ENCODE peak calls at places on chromosome 20, in six cellular contexts. One of them, this sample, is unnamed.

GRCh38 chr20:63230800-63231268 is 4.9 kb upstream of the BIRC7 start:
- DNase-seq in B cell: no peak
- DNase-seq in psoas muscle: peak; percentile 52
- DNase-seq in BJ: no peak
- DNase-seq in neural crest cell: peak; percentile 70
- DNase-seq in Calu3: no peak
- DNase-seq in this sample: no peak

GRCh38 chr20:31915491-31916280 is 36.2 kb downstream of the PDRG1 start:
- DNase-seq in B cell: no peak
- DNase-seq in psoas muscle: no peak
- DNase-seq in neural crest cell: no peak
- DNase-seq in Calu3: no peak
- DNase-seq in BJ: no peak
- DNase-seq in this sample: no peak

GRCh38 chr20:22918286-22918983 is 116.7 kb upstream of the SSTR4 start:
- DNase-seq in BJ: no peak
- DNase-seq in B cell: no peak
- DNase-seq in psoas muscle: no peak
- DNase-seq in Calu3: no peak
- DNase-seq in neural crest cell: no peak
- DNase-seq in this sample: no peak

GRCh38 chr20:63598479-63599395 is 24.7 kb upstream of the HELZ2 start:
- DNase-seq in neural crest cell: no peak
- DNase-seq in Calu3: no peak
- DNase-seq in B cell: no peak
- DNase-seq in psoas muscle: no peak
- DNase-seq in BJ: no peak
- DNase-seq in this sample: no peak

GRCh38 chr20:62699741-62700140 is 8.9 kb upstream of the NTSR1 start:
- DNase-seq in BJ: no peak
- DNase-seq in psoas muscle: no peak
- DNase-seq in Calu3: no peak
- DNase-seq in B cell: no peak
- DNase-seq in neural crest cell: no peak
- DNase-seq in this sample: no peak

GRCh38 chr20:35663516-35663812 is 1.2 kb downstream of the CPNE1 start:
- DNase-seq in B cell: no peak
- DNase-seq in Calu3: no peak
- DNase-seq in neural crest cell: no peak
- DNase-seq in psoas muscle: no peak
- DNase-seq in BJ: no peak
- DNase-seq in this sample: no peak

GRCh38 chr20:2596673-2597279 is 55.7 kb upstream of the NOP56 start:
- DNase-seq in neural crest cell: no peak
- DNase-seq in BJ: no peak
- DNase-seq in psoas muscle: no peak
- DNase-seq in B cell: no peak
- DNase-seq in Calu3: no peak
- DNase-seq in this sample: no peak

GRCh38 chr20:22428051-22428450 is 156.3 kb downstream of the FOXA2 start:
- DNase-seq in BJ: no peak
- DNase-seq in B cell: no peak
- DNase-seq in Calu3: no peak
- DNase-seq in neural crest cell: no peak
- DNase-seq in psoas muscle: no peak
- DNase-seq in this sample: no peak

GRCh38 chr20:59403261-59403961 is 103.0 kb downstream of the EDN3 start:
- DNase-seq in Calu3: peak; percentile 77
- DNase-seq in psoas muscle: peak; percentile 45
- DNase-seq in neural crest cell: peak; percentile 86
- DNase-seq in B cell: no peak
- DNase-seq in BJ: no peak
- DNase-seq in this sample: peak; percentile 78

GRCh38 chr20:8154636-8155035 is 22.6 kb downstream of the PLCB1 start:
- DNase-seq in B cell: no peak
- DNase-seq in neural crest cell: no peak
- DNase-seq in psoas muscle: no peak
- DNase-seq in BJ: no peak
- DNase-seq in Calu3: no peak
- DNase-seq in this sample: no peak

GRCh38 chr20:40265872-40266533 is 423.0 kb downstream of the MAFB start:
- DNase-seq in neural crest cell: peak; percentile 18
- DNase-seq in Calu3: peak; percentile 49
- DNase-seq in psoas muscle: no peak
- DNase-seq in BJ: no peak
- DNase-seq in B cell: no peak
- DNase-seq in this sample: no peak

GRCh38 chr20:62238569-62239277 is 402 bp downstream of the OSBPL2 start:
- DNase-seq in BJ: no peak
- DNase-seq in B cell: no peak
- DNase-seq in Calu3: peak; percentile 64
- DNase-seq in neural crest cell: no peak
- DNase-seq in psoas muscle: no peak
- DNase-seq in this sample: peak; percentile 56

GRCh38 chr20:59074456-59074855 is 31.9 kb upstream of the PRELID3B start:
- DNase-seq in BJ: no peak
- DNase-seq in neural crest cell: no peak
- DNase-seq in B cell: no peak
- DNase-seq in Calu3: no peak
- DNase-seq in psoas muscle: no peak
- DNase-seq in this sample: no peak

GRCh38 chr20:45444050-45444449 is 25.5 kb upstream of the WFDC2 start:
- DNase-seq in BJ: no peak
- DNase-seq in psoas muscle: no peak
- DNase-seq in neural crest cell: no peak
- DNase-seq in Calu3: no peak
- DNase-seq in B cell: no peak
- DNase-seq in this sample: no peak

GRCh38 chr20:23125159-23125558 is 39.0 kb upstream of the CD93 start:
- DNase-seq in Calu3: no peak
- DNase-seq in BJ: no peak
- DNase-seq in psoas muscle: no peak
- DNase-seq in B cell: no peak
- DNase-seq in neural crest cell: no peak
- DNase-seq in this sample: no peak

GRCh38 chr20:59603727-59604608 is at the start of gene PHACTR3:
- DNase-seq in B cell: no peak
- DNase-seq in neural crest cell: peak; percentile 41
- DNase-seq in Calu3: no peak
- DNase-seq in BJ: no peak
- DNase-seq in psoas muscle: no peak
- DNase-seq in this sample: no peak

GRCh38 chr20:54475334-54476287 is at the start of gene DOK5:
- DNase-seq in B cell: no peak
- DNase-seq in BJ: no peak
- DNase-seq in Calu3: peak; percentile 41
- DNase-seq in psoas muscle: peak; percentile 53
- DNase-seq in neural crest cell: peak; percentile 31
- DNase-seq in this sample: no peak

GRCh38 chr20:44785768-44786167 is 24.6 kb downstream of the RIMS4 start:
- DNase-seq in neural crest cell: no peak
- DNase-seq in Calu3: no peak
- DNase-seq in psoas muscle: no peak
- DNase-seq in BJ: no peak
- DNase-seq in B cell: no peak
- DNase-seq in this sample: no peak

GRCh38 chr20:38032585-38033329 is 499 bp downstream of the TTI1 start:
- DNase-seq in BJ: no peak
- DNase-seq in B cell: peak; percentile 64
- DNase-seq in psoas muscle: no peak
- DNase-seq in neural crest cell: no peak
- DNase-seq in Calu3: no peak
- DNase-seq in this sample: peak; percentile 71

GRCh38 chr20:46348972-46349741 is 40.9 kb upstream of the CDH22 start:
- DNase-seq in neural crest cell: peak; percentile 74
- DNase-seq in BJ: no peak
- DNase-seq in B cell: no peak
- DNase-seq in Calu3: peak; percentile 74
- DNase-seq in psoas muscle: peak; percentile 66
- DNase-seq in this sample: peak; percentile 69

GRCh38 chr20:19992996-19993908 is 23.9 kb upstream of the NAA20 start:
- DNase-seq in Calu3: peak; percentile 37
- DNase-seq in neural crest cell: no peak
- DNase-seq in BJ: peak; percentile 87
- DNase-seq in psoas muscle: no peak
- DNase-seq in B cell: no peak
- DNase-seq in this sample: no peak

GRCh38 chr20:32535953-32536823 is 48.9 kb downstream of the NOL4L start:
- DNase-seq in psoas muscle: peak; percentile 50
- DNase-seq in BJ: no peak
- DNase-seq in Calu3: peak; percentile 70
- DNase-seq in neural crest cell: peak; percentile 51
- DNase-seq in B cell: peak; percentile 80
- DNase-seq in this sample: peak; percentile 92

GRCh38 chr20:2305479-2305878 is 9.7 kb downstream of the TGM3 start:
- DNase-seq in Calu3: no peak
- DNase-seq in BJ: no peak
- DNase-seq in neural crest cell: no peak
- DNase-seq in psoas muscle: no peak
- DNase-seq in B cell: no peak
- DNase-seq in this sample: no peak

GRCh38 chr20:14573676-14574075 is 236.3 kb upstream of the FLRT3 start:
- DNase-seq in BJ: no peak
- DNase-seq in Calu3: no peak
- DNase-seq in B cell: no peak
- DNase-seq in neural crest cell: no peak
- DNase-seq in psoas muscle: no peak
- DNase-seq in this sample: no peak

GRCh38 chr20:41475507-41475906 is 108.9 kb upstream of the EMILIN3 start:
- DNase-seq in neural crest cell: no peak
- DNase-seq in BJ: no peak
- DNase-seq in Calu3: no peak
- DNase-seq in B cell: no peak
- DNase-seq in psoas muscle: no peak
- DNase-seq in this sample: no peak

GRCh38 chr20:41476013-41476441 is 109.4 kb upstream of the EMILIN3 start:
- DNase-seq in BJ: peak; percentile 68
- DNase-seq in psoas muscle: no peak
- DNase-seq in Calu3: no peak
- DNase-seq in neural crest cell: no peak
- DNase-seq in B cell: no peak
- DNase-seq in this sample: no peak

GRCh38 chr20:41480054-41480770 is 113.6 kb upstream of the EMILIN3 start:
- DNase-seq in BJ: no peak
- DNase-seq in neural crest cell: no peak
- DNase-seq in Calu3: no peak
- DNase-seq in B cell: no peak
- DNase-seq in psoas muscle: no peak
- DNase-seq in this sample: peak; percentile 9

GRCh38 chr20:41476446-41476845 is 109.8 kb upstream of the EMILIN3 start:
- DNase-seq in B cell: no peak
- DNase-seq in neural crest cell: no peak
- DNase-seq in psoas muscle: no peak
- DNase-seq in BJ: no peak
- DNase-seq in Calu3: no peak
- DNase-seq in this sample: no peak

DNA sequence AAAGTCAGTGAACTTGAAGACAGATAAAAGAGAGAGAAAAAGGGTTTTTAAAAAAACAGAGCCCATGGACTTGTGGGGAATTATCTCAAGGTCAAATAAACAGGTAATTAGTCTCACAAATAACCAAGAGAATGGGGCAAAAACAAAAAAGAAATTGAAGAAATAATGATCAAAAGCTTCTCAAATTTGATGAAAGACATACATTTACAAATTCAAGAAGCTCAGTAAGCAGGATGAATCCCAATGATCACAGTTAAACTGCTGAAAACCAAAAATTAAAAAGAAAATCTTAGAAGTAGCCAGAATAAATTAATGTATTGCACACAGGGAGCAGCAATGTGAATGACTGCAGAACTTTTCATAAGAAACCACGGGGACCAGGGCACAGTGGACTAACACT is 112.5 kb upstream of the EMILIN3 start:
- DNase-seq in B cell: no peak
- DNase-seq in neural crest cell: no peak
- DNase-seq in psoas muscle: no peak
- DNase-seq in BJ: no peak
- DNase-seq in Calu3: no peak
- DNase-seq in this sample: no peak
- TF ChIP-seq CTCF in B cell: no peak
- TF ChIP-seq CTCF in neural crest cell: no peak
- TF ChIP-seq CTCF in psoas muscle: no peak
- TF ChIP-seq CTCF in BJ: no peak
- TF ChIP-seq CTCF in Calu3: no peak
- TF ChIP-seq CTCF in this sample: no peak

GRCh38 chr20:6157345-6157744 is 34.5 kb upstream of the FERMT1 start:
- DNase-seq in psoas muscle: no peak
- DNase-seq in BJ: no peak
- DNase-seq in Calu3: no peak
- DNase-seq in B cell: no peak
- DNase-seq in neural crest cell: no peak
- DNase-seq in this sample: no peak
- TF ChIP-seq CTCF in psoas muscle: no peak
- TF ChIP-seq CTCF in BJ: no peak
- TF ChIP-seq CTCF in Calu3: no peak
- TF ChIP-seq CTCF in B cell: no peak
- TF ChIP-seq CTCF in neural crest cell: no peak
- TF ChIP-seq CTCF in this sample: no peak

DNA sequence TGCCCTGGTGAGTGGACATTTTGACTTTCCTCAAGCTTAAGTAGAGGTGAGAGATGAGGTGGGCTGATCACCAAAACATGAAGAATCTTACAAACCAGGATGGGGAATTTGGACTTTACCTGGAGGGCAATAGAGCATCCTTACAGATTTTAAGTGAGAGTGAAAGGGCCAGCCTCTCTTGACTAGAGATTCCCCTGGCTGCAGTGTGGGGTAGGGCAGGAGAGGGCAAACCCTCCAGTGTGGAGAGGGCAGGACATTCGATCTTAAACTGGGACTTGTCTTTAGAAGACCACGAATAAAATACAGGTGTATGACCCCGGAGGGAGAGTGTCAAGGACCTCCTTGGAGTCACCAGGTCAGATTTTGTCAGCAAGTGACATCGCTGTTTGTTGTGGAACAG is 105.1 kb downstream of the SNAP25 start:
- DNase-seq in psoas muscle: no peak
- DNase-seq in BJ: no peak
- DNase-seq in neural crest cell: no peak
- DNase-seq in Calu3: no peak
- DNase-seq in B cell: no peak
- DNase-seq in this sample: no peak
- TF ChIP-seq CTCF in psoas muscle: no peak
- TF ChIP-seq CTCF in BJ: no peak
- TF ChIP-seq CTCF in neural crest cell: no peak
- TF ChIP-seq CTCF in Calu3: no peak
- TF ChIP-seq CTCF in B cell: no peak
- TF ChIP-seq CTCF in this sample: no peak

GRCh38 chr20:24289737-24290481 is 179.5 kb upstream of the SYNDIG1 start:
- DNase-seq in Calu3: no peak
- DNase-seq in BJ: no peak
- DNase-seq in B cell: no peak
- DNase-seq in neural crest cell: no peak
- DNase-seq in psoas muscle: no peak
- DNase-seq in this sample: no peak
- TF ChIP-seq CTCF in Calu3: no peak
- TF ChIP-seq CTCF in BJ: no peak
- TF ChIP-seq CTCF in B cell: no peak
- TF ChIP-seq CTCF in neural crest cell: no peak
- TF ChIP-seq CTCF in psoas muscle: no peak
- TF ChIP-seq CTCF in this sample: no peak